ENCODE peak calls at places on chromosome 7, in eight cellular contexts. C, Y, W, B, A, R, Q and N are unnamed samples.

GRCh38 chr7:105353752-105354328 is 34.9 kb downstream of the SRPK2 start:
- DNase-seq in C (peak; percentile 24), Y (no peak), W (no peak), B (peak; percentile 93), A (no peak), R (peak; percentile 60), Q (no peak), N (no peak)

GRCh38 chr7:71735961-71736556 is 604.1 kb downstream of the GALNT17 start:
- DNase-seq in C (peak; percentile 6), Y (peak; percentile 51), W (no peak), B (peak; percentile 78), A (peak; percentile 61), R (peak; percentile 62), Q (peak; percentile 62), N (no peak)

GRCh38 chr7:95686109-95686508 is 86.2 kb upstream of the DYNC1I1 start:
- DNase-seq in C (no peak), Y (peak; percentile 57), W (no peak), B (peak; percentile 54), A (peak; percentile 51), R (peak; percentile 39), Q (no peak), N (no peak)

GRCh38 chr7:102024769-102025391 is 207.5 kb downstream of the CUX1 start:
- DNase-seq in C (no peak), Y (no peak), W (no peak), B (peak; percentile 54), A (peak; percentile 85), R (no peak), Q (no peak), N (no peak)

GRCh38 chr7:29955075-29955792 is 34.4 kb downstream of the SCRN1 start:
- DNase-seq in C (no peak), Y (no peak), W (no peak), B (no peak), A (no peak), R (no peak), Q (no peak), N (no peak)

GRCh38 chr7:16668049-16668858 is 22.3 kb downstream of the BZW2 start:
- DNase-seq in C (no peak), Y (no peak), W (no peak), B (peak; percentile 99), A (peak; percentile 87), R (peak; percentile 33), Q (no peak), N (no peak)

GRCh38 chr7:92242972-92243371 is 2.7 kb downstream of the KRIT1 start:
- DNase-seq in C (no peak), Y (no peak), W (no peak), B (peak; percentile 35), A (no peak), R (no peak), Q (no peak), N (no peak)

GRCh38 chr7:100435401-100436304 is 644 bp downstream of the PPP1R35 start:
- DNase-seq in C (peak; percentile 68), Y (no peak), W (no peak), B (peak; percentile 76), A (peak; percentile 70), R (peak; percentile 34), Q (peak; percentile 26), N (peak; percentile 27)

GRCh38 chr7:17069146-17069545 is 187.4 kb upstream of the AGR3 start:
- DNase-seq in C (no peak), Y (no peak), W (no peak), B (no peak), A (no peak), R (no peak), Q (no peak), N (no peak)

GRCh38 chr7:1952169-1952760 is 280.5 kb downstream of the MAD1L1 start:
- DNase-seq in C (no peak), Y (no peak), W (no peak), B (no peak), A (no peak), R (no peak), Q (no peak), N (no peak)

GRCh38 chr7:110960811-110961210 is 130.1 kb upstream of the LRRN3 start:
- DNase-seq in C (no peak), Y (no peak), W (no peak), B (no peak), A (no peak), R (no peak), Q (no peak), N (no peak)

GRCh38 chr7:45174328-45174610 is 16.7 kb downstream of the RAMP3 start:
- DNase-seq in C (no peak), Y (no peak), W (no peak), B (no peak), A (no peak), R (no peak), Q (no peak), N (no peak)

GRCh38 chr7:38310601-38311057 is 37.2 kb upstream of the TARP start:
- DNase-seq in C (no peak), Y (no peak), W (no peak), B (peak; percentile 87), A (no peak), R (peak; percentile 83), Q (no peak), N (no peak)

GRCh38 chr7:30548762-30549344 is 44.2 kb upstream of the GGCT start:
- DNase-seq in C (no peak), Y (peak; percentile 62), W (no peak), B (peak; percentile 71), A (peak; percentile 76), R (peak; percentile 71), Q (peak; percentile 47), N (no peak)

GRCh38 chr7:141649137-141649864 is 52.7 kb downstream of the DENND11 start:
- DNase-seq in C (no peak), Y (no peak), W (no peak), B (no peak), A (no peak), R (no peak), Q (no peak), N (no peak)

GRCh38 chr7:13414661-13415105 is 574.8 kb downstream of the ETV1 start:
- DNase-seq in C (no peak), Y (no peak), W (no peak), B (no peak), A (no peak), R (no peak), Q (no peak), N (no peak)

GRCh38 chr7:84484502-84485079 is 290.0 kb upstream of the SEMA3A start:
- DNase-seq in C (no peak), Y (no peak), W (no peak), B (no peak), A (no peak), R (no peak), Q (no peak), N (no peak)

GRCh38 chr7:98996162-98996552 is 117.8 kb downstream of the TRRAP start:
- DNase-seq in C (peak; percentile 33), Y (no peak), W (no peak), B (no peak), A (no peak), R (no peak), Q (no peak), N (no peak)

GRCh38 chr7:412313-412710 is 107.3 kb downstream of the PDGFA start:
- DNase-seq in C (no peak), Y (no peak), W (no peak), B (no peak), A (no peak), R (no peak), Q (no peak), N (no peak)

GRCh38 chr7:97471491-97471890 is 260.4 kb upstream of the TAC1 start:
- DNase-seq in C (no peak), Y (no peak), W (no peak), B (no peak), A (no peak), R (no peak), Q (no peak), N (no peak)

GRCh38 chr7:12229046-12229445 is 18.0 kb downstream of the TMEM106B start:
- DNase-seq in C (no peak), Y (no peak), W (no peak), B (no peak), A (no peak), R (no peak), Q (no peak), N (no peak)

GRCh38 chr7:93062599-93062998 is 55.2 kb downstream of the SAMD9 start:
- DNase-seq in C (no peak), Y (no peak), W (no peak), B (no peak), A (no peak), R (no peak), Q (no peak), N (no peak)

GRCh38 chr7:128031901-128032604 is 816 bp upstream of the LRRC4 start:
- DNase-seq in C (peak; percentile 47), Y (peak; percentile 59), W (no peak), B (no peak), A (no peak), R (no peak), Q (peak; percentile 44), N (peak; percentile 8)

GRCh38 chr7:1992554-1992953 is 240.2 kb downstream of the MAD1L1 start:
- DNase-seq in C (no peak), Y (peak; percentile 17), W (no peak), B (no peak), A (no peak), R (no peak), Q (no peak), N (no peak)

GRCh38 chr7:45702751-45703150 is 128.6 kb downstream of the ADCY1 start:
- DNase-seq in C (no peak), Y (no peak), W (no peak), B (no peak), A (no peak), R (no peak), Q (no peak), N (no peak)

GRCh38 chr7:159141159-159141558 is 3.5 kb downstream of the VIPR2 start:
- DNase-seq in C (no peak), Y (no peak), W (no peak), B (no peak), A (no peak), R (no peak), Q (no peak), N (no peak)

GRCh38 chr7:139397192-139397591 is 37.5 kb downstream of the LUC7L2 start:
- DNase-seq in C (no peak), Y (no peak), W (no peak), B (no peak), A (no peak), R (no peak), Q (no peak), N (no peak)

GRCh38 chr7:155860840-155861479 is 48.7 kb upstream of the SHH start:
- DNase-seq in C (no peak), Y (peak; percentile 39), W (no peak), B (no peak), A (no peak), R (no peak), Q (no peak), N (no peak)

GRCh38 chr7:16644624-16644986 is 949 bp downstream of the ANKMY2 start:
- DNase-seq in C (peak; percentile 13), Y (no peak), W (peak; percentile 11), B (peak; percentile 86), A (peak; percentile 57), R (peak; percentile 60), Q (peak; percentile 14), N (peak; percentile 41)

GRCh38 chr7:140447841-140448240 is 31.5 kb downstream of the MKRN1 start:
- DNase-seq in C (no peak), Y (no peak), W (no peak), B (no peak), A (no peak), R (no peak), Q (no peak), N (no peak)

GRCh38 chr7:6398943-6399342 is 48.8 kb downstream of the DAGLB start:
- DNase-seq in C (no peak), Y (no peak), W (no peak), B (no peak), A (no peak), R (no peak), Q (no peak), N (no peak)